ENCODE peak calls at places on chromosomes 2 and 18, in six cellular contexts. G is left lung; M is GM23248; U is CD4-positive, alpha-beta T cell; N is mesenchymal stem cell; K is fibroblast of lung. J is an unnamed sample.

GRCh38 chr2:186431306-186431705 is 54.8 kb upstream of the ZC3H15 start:
- DNase-seq in G (no peak), M (no peak), U (no peak), N (no peak), K (no peak), J (no peak)

GRCh38 chr2:120313695-120314615 is 32.0 kb upstream of the INHBB start:
- DNase-seq in G (peak; percentile 80), M (no peak), U (no peak), N (no peak), K (no peak), J (no peak)

GRCh38 chr2:120873958-120874357 is 138.3 kb downstream of the GLI2 start:
- DNase-seq in G (peak; percentile 60), M (no peak), U (no peak), N (no peak), K (no peak), J (no peak)

GRCh38 chr2:238286551-238286950 is 1.9 kb downstream of the PER2 start:
- DNase-seq in G (no peak), M (peak; percentile 92), U (no peak), N (peak; percentile 93), K (peak; percentile 89), J (no peak)

GRCh38 chr2:221347471-221347870 is 224.6 kb downstream of the EPHA4 start:
- DNase-seq in G (no peak), M (peak; percentile 77), U (no peak), N (peak; percentile 9), K (peak; percentile 50), J (no peak)

GRCh38 chr2:200130762-200131166 is 175.4 kb downstream of the MAIP1 start:
- DNase-seq in G (no peak), M (peak; percentile 7), U (no peak), N (no peak), K (peak; percentile 62), J (no peak)

GRCh38 chr2:173048530-173048900 is 27.1 kb upstream of the MAP3K20 start:
- DNase-seq in G (no peak), M (no peak), U (no peak), N (no peak), K (no peak), J (no peak)

GRCh38 chr2:6081542-6081872 is 389.3 kb downstream of the SOX11 start:
- DNase-seq in G (no peak), M (no peak), U (no peak), N (no peak), K (no peak), J (no peak)

GRCh38 chr18:36850527-36851201 is 21.7 kb downstream of the KIAA1328 start:
- DNase-seq in G (no peak), M (peak; percentile 96), U (no peak), N (peak; percentile 91), K (peak; percentile 96), J (no peak)

GRCh38 chr2:74269667-74270066 is 71.3 kb downstream of the MTHFD2 start:
- DNase-seq in G (no peak), M (no peak), U (no peak), N (no peak), K (no peak), J (no peak)
- H3K27me3 ChIP-seq in G (no peaks in the 10 kb centered on the region), M (no peaks in the 10 kb centered on the region), U (no peaks in the 10 kb centered on the region), N (peaks cover 9% of the 10 kb centered on the region), K (peaks cover 3% of the 10 kb centered on the region), J (no peaks in the 10 kb centered on the region)

DNA sequence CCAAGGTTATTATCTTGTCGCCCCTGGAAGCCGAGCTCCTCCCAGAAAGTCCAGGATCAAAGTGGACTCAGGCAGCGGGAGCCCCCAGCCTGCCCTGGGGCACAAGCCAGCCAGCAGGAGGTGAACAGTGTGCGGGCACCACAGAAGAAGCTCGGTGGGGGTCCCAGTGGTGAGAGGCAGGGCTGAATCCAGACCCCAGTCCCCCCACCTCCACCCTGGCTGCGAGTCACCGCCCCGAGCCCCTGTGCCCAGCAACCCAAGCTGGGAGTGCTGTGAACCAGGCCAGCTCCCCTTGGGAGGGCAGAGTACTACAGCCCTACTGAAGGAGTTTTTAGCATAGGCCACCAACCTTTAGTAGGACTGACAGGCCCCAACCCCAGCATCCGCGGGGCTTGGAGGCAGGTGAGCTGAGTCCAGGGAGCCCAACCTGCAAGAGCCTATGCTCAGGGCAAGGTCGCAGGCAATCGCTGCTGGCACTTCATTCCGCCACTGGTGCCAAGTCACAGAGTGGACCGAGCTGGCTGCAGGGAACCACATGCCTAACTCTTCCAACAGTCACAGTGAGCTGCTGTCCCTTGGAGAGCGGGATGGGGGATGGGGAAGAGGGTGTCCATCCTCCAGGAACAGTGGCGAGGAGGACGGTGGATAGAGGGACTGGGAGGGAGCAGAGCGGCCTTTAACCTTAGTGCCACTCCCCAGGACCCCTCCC is 3.0 kb downstream of the PIEZO2 start:
- DNase-seq in G (peak; percentile 69), M (no peak), U (no peak), N (no peak), K (no peak), J (no peak)
- H3K27me3 ChIP-seq in G (peaks cover 39% of the 10 kb centered on the region), M (peaks cover 46% of the 10 kb centered on the region), U (peaks cover 35% of the 10 kb centered on the region), N (peaks cover 31% of the 10 kb centered on the region), K (peaks cover 25% of the 10 kb centered on the region), J (no peaks in the 10 kb centered on the region)

GRCh38 chr2:144516981-144517824 is 2.7 kb downstream of the ZEB2 start:
- DNase-seq in G (peak; percentile 92), M (peak; percentile 98), U (no peak), N (peak; percentile 96), K (peak; percentile 97), J (no peak)
- H3K27me3 ChIP-seq in G (peaks cover 3% of the 10 kb centered on the region), M (no peaks in the 10 kb centered on the region), U (peaks cover 76% of the 10 kb centered on the region), N (no peaks in the 10 kb centered on the region), K (no peaks in the 10 kb centered on the region), J (no peaks in the 10 kb centered on the region)

DNA sequence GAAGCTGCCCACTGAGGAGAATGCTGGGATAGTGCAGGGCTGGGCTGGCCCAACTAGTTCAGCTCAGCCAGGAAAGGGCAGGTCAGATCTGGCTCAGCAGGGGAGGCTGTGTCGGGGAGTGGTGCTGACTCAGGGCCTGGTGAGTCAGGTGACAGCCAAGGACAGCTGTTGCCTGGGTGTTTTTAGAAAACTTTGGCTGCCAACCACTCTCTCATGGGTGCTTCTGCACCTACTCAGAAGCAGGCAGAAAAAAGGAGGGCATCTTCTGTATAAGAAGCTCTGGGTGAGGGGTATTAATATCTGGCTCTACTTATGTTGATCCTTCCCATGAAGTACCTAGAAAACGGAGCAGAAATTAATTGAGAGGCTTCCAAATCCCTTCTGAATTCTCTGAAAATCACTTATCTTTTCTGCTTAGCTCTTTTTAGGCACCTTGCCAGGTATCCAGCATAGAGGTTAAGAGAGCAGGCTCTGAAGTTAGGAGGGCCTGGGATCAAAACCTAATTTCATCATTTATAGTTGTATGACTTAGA is 15.6 kb upstream of the RAB10 start:
- DNase-seq in G (peak; percentile 93), M (peak; percentile 96), U (no peak), N (peak; percentile 86), K (peak; percentile 89), J (no peak)
- H3K27me3 ChIP-seq in G (no peaks in the 10 kb centered on the region), M (no peaks in the 10 kb centered on the region), U (no peaks in the 10 kb centered on the region), N (no peaks in the 10 kb centered on the region), K (no peaks in the 10 kb centered on the region), J (no peaks in the 10 kb centered on the region)

DNA sequence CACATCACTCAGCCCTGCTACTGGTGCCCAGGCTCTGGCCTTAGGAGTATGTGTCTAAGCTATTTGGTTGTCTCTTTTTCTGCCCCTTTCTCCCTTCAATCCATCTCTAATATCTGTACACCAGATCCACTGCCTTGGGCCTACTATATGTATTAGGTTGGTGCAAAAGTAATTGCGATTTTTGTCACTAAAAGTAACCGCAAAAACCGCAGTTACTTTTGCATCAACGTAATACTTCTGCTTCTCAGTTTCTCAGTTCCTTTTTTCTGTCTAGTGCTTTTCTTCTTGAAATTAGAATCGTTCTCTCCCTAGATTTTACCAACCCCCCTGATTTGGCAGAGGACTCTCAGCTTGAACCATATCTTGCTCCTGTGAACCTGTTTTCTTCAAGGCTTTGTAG is 362.6 kb upstream of the TNP1 start:
- DNase-seq in G (no peak), M (no peak), U (no peak), N (no peak), K (no peak), J (no peak)
- H3K27me3 ChIP-seq in G (no peaks in the 10 kb centered on the region), M (no peaks in the 10 kb centered on the region), U (no peaks in the 10 kb centered on the region), N (no peaks in the 10 kb centered on the region), K (no peaks in the 10 kb centered on the region), J (no peaks in the 10 kb centered on the region)

GRCh38 chr2:239675856-239676715 is 275.3 kb upstream of the HDAC4 start:
- DNase-seq in G (peak; percentile 78), M (no peak), U (no peak), N (no peak), K (no peak), J (no peak)
- H3K27me3 ChIP-seq in G (no peaks in the 10 kb centered on the region), M (peaks cover 8% of the 10 kb centered on the region), U (no peaks in the 10 kb centered on the region), N (no peaks in the 10 kb centered on the region), K (no peaks in the 10 kb centered on the region), J (peaks cover under 1% of the 10 kb centered on the region)

J was measured in HAP-1.